ENCODE peak calls at places on chromosome 17, in seven cellular contexts. W is BE2C, M is midbrain, R is GM19239, A is AG10803, I is aorta, V is RWPE1. S is an unnamed sample.

GRCh38 chr17:34235389-34236028 is 19.6 kb upstream of the CCL2 start:
- DNase-seq in I (no peak), W (no peak), V (no peak), R (no peak), M (no peak), A (no peak), S (no peak)

GRCh38 chr17:1783834-1784611 is 22.2 kb downstream of the SERPINF1 start:
- DNase-seq in W (peak), R (no peak), V (peak), I (peak), A (peak), M (no peak), S (peak)

GRCh38 chr17:36183811-36184765 is 7.7 kb upstream of the TBC1D3B start:
- DNase-seq in M (no peak), A (no peak), R (no peak), I (peak), W (no peak), V (no peak), S (no peak)

GRCh38 chr17:7841309-7841621 is 7.2 kb downstream of the KDM6B start:
- DNase-seq in M (peak), A (no peak), R (no peak), V (no peak), W (peak), I (no peak), S (no peak)

GRCh38 chr17:15266325-15266950 is 1.3 kb upstream of the PMP22 start:
- DNase-seq in R (no peak), I (no peak), M (no peak), A (no peak), W (no peak), V (no peak), S (no peak)

GRCh38 chr17:37430051-37430591 is 23.4 kb downstream of the TADA2A start:
- DNase-seq in I (no peak), V (peak), W (no peak), A (peak), R (no peak), M (no peak), S (peak)

GRCh38 chr17:4086041-4086483 is 56.8 kb downstream of the ZZEF1 start:
- DNase-seq in A (no peak), V (no peak), I (no peak), M (no peak), R (no peak), W (no peak), S (no peak)

GRCh38 chr17:40646791-40647548 is 648 bp downstream of the SMARCE1 start:
- DNase-seq in R (peak), A (peak), I (no peak), W (peak), V (no peak), M (no peak), S (peak)

GRCh38 chr17:79370126-79370525 is 240.7 kb downstream of the RBFOX3 start:
- DNase-seq in M (no peak), R (no peak), W (no peak), V (no peak), A (no peak), I (no peak), S (no peak)

GRCh38 chr17:2138318-2138717 is 83.4 kb downstream of the HIC1 start:
- DNase-seq in I (no peak), M (no peak), A (peak), R (peak), W (peak), V (no peak), S (peak)

S was measured in LHCN-M2.